ENCODE peak calls at places on chromosomes 1 and 21, in six cellular contexts. One of them, this sample, is unnamed.

GRCh38 chr21:16194851-16195251 is 465.1 kb downstream of the USP25 start:
- DNase-seq in tibial nerve: no peak
- DNase-seq in HCT116: no peak
- DNase-seq in spleen: no peak
- DNase-seq in IMR-90: peak; percentile 17
- DNase-seq in GM12892: no peak
- DNase-seq in this sample: peak; percentile 63

GRCh38 chr1:159469921-159470595 is 30.5 kb downstream of the OR10J1 start:
- DNase-seq in tibial nerve: no peak
- DNase-seq in HCT116: no peak
- DNase-seq in spleen: no peak
- DNase-seq in IMR-90: no peak
- DNase-seq in GM12892: no peak
- DNase-seq in this sample: no peak

GRCh38 chr21:39350094-39351006 is 1.5 kb upstream of the HMGN1 start:
- DNase-seq in tibial nerve: no peak
- DNase-seq in HCT116: no peak
- DNase-seq in spleen: no peak
- DNase-seq in IMR-90: no peak
- DNase-seq in GM12892: no peak
- DNase-seq in this sample: no peak

GRCh38 chr21:16837319-16837718 is 675.5 kb upstream of the CXADR start:
- DNase-seq in tibial nerve: no peak
- DNase-seq in HCT116: no peak
- DNase-seq in spleen: no peak
- DNase-seq in IMR-90: peak; percentile 33
- DNase-seq in GM12892: no peak
- DNase-seq in this sample: no peak

GRCh38 chr21:46393941-46394818 is 64.5 kb upstream of the DIP2A start:
- DNase-seq in tibial nerve: no peak
- DNase-seq in HCT116: no peak
- DNase-seq in spleen: no peak
- DNase-seq in IMR-90: no peak
- DNase-seq in GM12892: no peak
- DNase-seq in this sample: no peak

GRCh38 chr1:65075123-65075976 is 72.7 kb upstream of the AK4 start:
- DNase-seq in tibial nerve: no peak
- DNase-seq in HCT116: peak; percentile 59
- DNase-seq in spleen: no peak
- DNase-seq in IMR-90: peak; percentile 67
- DNase-seq in GM12892: peak; percentile 29
- DNase-seq in this sample: peak; percentile 78

GRCh38 chr1:175514309-175515001 is 228.9 kb downstream of the TNR start:
- DNase-seq in tibial nerve: no peak
- DNase-seq in HCT116: no peak
- DNase-seq in spleen: no peak
- DNase-seq in IMR-90: no peak
- DNase-seq in GM12892: no peak
- DNase-seq in this sample: no peak

GRCh38 chr1:230708631-230709580 is 5.0 kb downstream of the AGT start:
- DNase-seq in tibial nerve: no peak
- DNase-seq in HCT116: no peak
- DNase-seq in spleen: no peak
- DNase-seq in IMR-90: no peak
- DNase-seq in GM12892: no peak
- DNase-seq in this sample: no peak

GRCh38 chr1:84379781-84380180 is 18.5 kb upstream of the DNASE2B start:
- DNase-seq in tibial nerve: no peak
- DNase-seq in HCT116: no peak
- DNase-seq in spleen: no peak
- DNase-seq in IMR-90: no peak
- DNase-seq in GM12892: no peak
- DNase-seq in this sample: no peak

GRCh38 chr1:30232288-30232899 is 491.0 kb downstream of the MATN1 start:
- DNase-seq in tibial nerve: no peak
- DNase-seq in HCT116: peak; percentile 27
- DNase-seq in spleen: no peak
- DNase-seq in IMR-90: no peak
- DNase-seq in GM12892: peak; percentile 33
- DNase-seq in this sample: peak; percentile 35

GRCh38 chr1:211133841-211134669 is at the start of gene KCNH1:
- DNase-seq in tibial nerve: peak; percentile 63
- DNase-seq in HCT116: peak; percentile 46
- DNase-seq in spleen: peak; percentile 90
- DNase-seq in IMR-90: peak; percentile 69
- DNase-seq in GM12892: peak; percentile 71
- DNase-seq in this sample: peak; percentile 84

GRCh38 chr1:58841455-58841854 is 57.6 kb upstream of the JUN start:
- DNase-seq in tibial nerve: no peak
- DNase-seq in HCT116: no peak
- DNase-seq in spleen: no peak
- DNase-seq in IMR-90: no peak
- DNase-seq in GM12892: no peak
- DNase-seq in this sample: peak; percentile 44

GRCh38 chr1:65791860-65792670 is 630 bp upstream of the PDE4B start:
- DNase-seq in tibial nerve: no peak
- DNase-seq in HCT116: no peak
- DNase-seq in spleen: peak; percentile 61
- DNase-seq in IMR-90: peak; percentile 24
- DNase-seq in GM12892: no peak
- DNase-seq in this sample: no peak

GRCh38 chr1:156910309-156910782 is 10.1 kb upstream of the LRRC71 start:
- DNase-seq in tibial nerve: no peak
- DNase-seq in HCT116: no peak
- DNase-seq in spleen: no peak
- DNase-seq in IMR-90: no peak
- DNase-seq in GM12892: peak; percentile 71
- DNase-seq in this sample: peak; percentile 56

GRCh38 chr1:244735404-244735803 is 82.5 kb downstream of the DESI2 start:
- DNase-seq in tibial nerve: no peak
- DNase-seq in HCT116: no peak
- DNase-seq in spleen: no peak
- DNase-seq in IMR-90: peak; percentile 20
- DNase-seq in GM12892: no peak
- DNase-seq in this sample: peak; percentile 37

GRCh38 chr1:26856604-26857469 is 6.1 kb upstream of the SFN start:
- DNase-seq in tibial nerve: no peak
- DNase-seq in HCT116: no peak
- DNase-seq in spleen: no peak
- DNase-seq in IMR-90: no peak
- DNase-seq in GM12892: no peak
- DNase-seq in this sample: no peak

GRCh38 chr1:24154215-24154614 is 11.3 kb upstream of the IL22RA1 start:
- DNase-seq in tibial nerve: no peak
- DNase-seq in HCT116: no peak
- DNase-seq in spleen: no peak
- DNase-seq in IMR-90: no peak
- DNase-seq in GM12892: no peak
- DNase-seq in this sample: no peak

GRCh38 chr1:201183209-201183608 is 7.4 kb upstream of the IGFN1 start:
- DNase-seq in tibial nerve: no peak
- DNase-seq in HCT116: no peak
- DNase-seq in spleen: no peak
- DNase-seq in IMR-90: no peak
- DNase-seq in GM12892: no peak
- DNase-seq in this sample: no peak

GRCh38 chr1:218823291-218823900 is 350.3 kb upstream of the LYPLAL1 start:
- DNase-seq in tibial nerve: no peak
- DNase-seq in HCT116: peak; percentile 78
- DNase-seq in spleen: no peak
- DNase-seq in IMR-90: peak; percentile 94
- DNase-seq in GM12892: no peak
- DNase-seq in this sample: no peak

GRCh38 chr1:21924503-21925005 is 12.6 kb downstream of the HSPG2 start:
- DNase-seq in tibial nerve: no peak
- DNase-seq in HCT116: no peak
- DNase-seq in spleen: no peak
- DNase-seq in IMR-90: no peak
- DNase-seq in GM12892: no peak
- DNase-seq in this sample: no peak

GRCh38 chr1:159780583-159781582 is at the start of gene DUSP23:
- DNase-seq in tibial nerve: peak; percentile 94
- DNase-seq in HCT116: peak; percentile 96
- DNase-seq in spleen: peak; percentile 99
- DNase-seq in IMR-90: peak; percentile 96
- DNase-seq in GM12892: peak; percentile 91
- DNase-seq in this sample: peak; percentile 91

GRCh38 chr1:1631793-1632420 is at the start of gene MMP23B:
- DNase-seq in tibial nerve: no peak
- DNase-seq in HCT116: no peak
- DNase-seq in spleen: peak; percentile 82
- DNase-seq in IMR-90: no peak
- DNase-seq in GM12892: peak; percentile 37
- DNase-seq in this sample: no peak

GRCh38 chr1:1630965-1631792 is 794 bp upstream of the MMP23B start:
- DNase-seq in tibial nerve: no peak
- DNase-seq in HCT116: no peak
- DNase-seq in spleen: peak; percentile 86
- DNase-seq in IMR-90: no peak
- DNase-seq in GM12892: peak; percentile 46
- DNase-seq in this sample: no peak

GRCh38 chr1:1629430-1630190 is 2.4 kb upstream of the MMP23B start:
- DNase-seq in tibial nerve: no peak
- DNase-seq in HCT116: no peak
- DNase-seq in spleen: peak; percentile 93
- DNase-seq in IMR-90: no peak
- DNase-seq in GM12892: peak; percentile 38
- DNase-seq in this sample: no peak

GRCh38 chr1:1628656-1629429 is 3.1 kb upstream of the MMP23B start:
- DNase-seq in tibial nerve: no peak
- DNase-seq in HCT116: peak; percentile 71
- DNase-seq in spleen: peak; percentile 90
- DNase-seq in IMR-90: no peak
- DNase-seq in GM12892: no peak
- DNase-seq in this sample: no peak

DNA sequence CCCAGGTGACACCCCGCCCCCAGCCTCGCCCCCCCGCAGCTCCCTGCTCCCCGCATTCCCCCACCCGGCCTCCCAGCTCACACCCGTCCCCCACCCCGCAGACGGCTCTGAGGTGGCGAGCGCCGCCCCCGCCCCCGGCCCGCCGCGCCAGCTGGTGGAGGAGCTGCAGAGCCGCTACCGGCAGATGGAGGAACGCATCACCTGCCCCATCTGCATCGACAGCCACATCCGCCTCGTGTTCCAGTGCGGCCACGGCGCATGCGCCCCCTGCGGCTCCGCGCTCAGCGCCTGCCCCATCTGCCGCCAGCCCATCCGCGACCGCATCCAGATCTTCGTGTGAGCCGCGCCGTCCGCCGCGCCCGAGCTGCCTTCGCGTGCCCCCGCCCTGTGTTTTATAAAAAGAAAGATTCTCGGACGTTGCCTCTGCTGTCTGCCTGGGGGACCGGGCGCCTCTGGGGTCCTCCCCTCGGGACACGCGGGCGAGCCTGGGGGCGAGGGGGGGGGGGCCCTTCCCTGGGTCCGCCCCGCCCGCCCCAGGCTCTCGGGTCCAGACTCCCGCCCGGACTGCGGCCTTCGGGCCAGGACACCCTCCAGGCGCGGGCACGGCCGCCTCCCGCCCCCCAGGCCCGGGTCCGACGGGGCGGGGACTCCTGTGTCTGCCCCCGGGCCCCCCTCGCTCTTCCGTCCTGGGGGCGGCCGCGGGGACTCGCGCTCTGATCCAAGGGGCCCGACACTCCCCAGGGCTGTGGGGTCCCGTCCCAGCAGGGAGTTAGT is 1.6 kb upstream of the MMP23B start:
- DNase-seq in tibial nerve: peak; percentile 40
- DNase-seq in HCT116: no peak
- DNase-seq in spleen: peak; percentile 97
- DNase-seq in IMR-90: no peak
- DNase-seq in GM12892: peak; percentile 100
- DNase-seq in this sample: peak; percentile 83
- TF ChIP-seq POLR2A in tibial nerve: no peak
- TF ChIP-seq POLR2A in HCT116: no peak
- TF ChIP-seq POLR2A in spleen: no peak
- TF ChIP-seq POLR2A in IMR-90: no peak
- TF ChIP-seq POLR2A in GM12892: no peak
- TF ChIP-seq POLR2A in this sample: no peak

GRCh38 chr1:47333578-47333921 is at the start of gene CMPK1:
- DNase-seq in tibial nerve: peak; percentile 73
- DNase-seq in HCT116: peak; percentile 37
- DNase-seq in spleen: peak; percentile 96
- DNase-seq in IMR-90: peak; percentile 77
- DNase-seq in GM12892: peak; percentile 71
- DNase-seq in this sample: peak; percentile 92
- TF ChIP-seq POLR2A in tibial nerve: no peak
- TF ChIP-seq POLR2A in HCT116: peak; percentile 87
- TF ChIP-seq POLR2A in spleen: no peak
- TF ChIP-seq POLR2A in IMR-90: peak; percentile 4
- TF ChIP-seq POLR2A in GM12892: peak; percentile 76
- TF ChIP-seq POLR2A in this sample: peak; percentile 79

GRCh38 chr21:42848932-42849758 is 30.2 kb downstream of the WDR4 start:
- DNase-seq in tibial nerve: no peak
- DNase-seq in HCT116: no peak
- DNase-seq in spleen: peak; percentile 68
- DNase-seq in IMR-90: no peak
- DNase-seq in GM12892: no peak
- DNase-seq in this sample: no peak

GRCh38 chr21:42851812-42852665 is 27.3 kb downstream of the WDR4 start:
- DNase-seq in tibial nerve: no peak
- DNase-seq in HCT116: no peak
- DNase-seq in spleen: no peak
- DNase-seq in IMR-90: no peak
- DNase-seq in GM12892: no peak
- DNase-seq in this sample: no peak

GRCh38 chr21:42849759-42850412 is 29.5 kb downstream of the WDR4 start:
- DNase-seq in tibial nerve: no peak
- DNase-seq in HCT116: no peak
- DNase-seq in spleen: peak; percentile 52
- DNase-seq in IMR-90: no peak
- DNase-seq in GM12892: no peak
- DNase-seq in this sample: no peak

GRCh38 chr21:42850866-42851391 is 28.4 kb downstream of the WDR4 start:
- DNase-seq in tibial nerve: no peak
- DNase-seq in HCT116: no peak
- DNase-seq in spleen: peak; percentile 86
- DNase-seq in IMR-90: no peak
- DNase-seq in GM12892: peak; percentile 57
- DNase-seq in this sample: peak; percentile 53

DNA sequence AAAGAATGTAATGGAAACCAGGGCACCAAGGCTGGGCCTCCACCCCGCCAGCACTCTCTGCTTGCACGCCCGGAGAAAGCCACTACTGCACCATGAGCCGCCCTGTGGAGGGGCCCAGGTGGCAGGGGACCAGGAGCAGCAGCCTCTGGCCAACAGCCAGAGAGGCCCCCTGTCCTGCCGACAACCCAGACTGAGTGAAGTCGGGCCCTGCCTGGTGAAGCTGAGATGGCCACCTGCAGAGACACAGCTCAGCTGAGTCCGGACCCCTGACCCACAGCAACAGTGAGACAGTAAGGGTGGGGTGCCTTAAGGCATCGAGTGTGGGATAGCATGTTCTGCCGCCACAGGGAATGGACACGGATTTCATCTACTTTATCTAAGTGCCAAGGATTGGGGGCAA is 28.9 kb downstream of the WDR4 start:
- DNase-seq in tibial nerve: no peak
- DNase-seq in HCT116: no peak
- DNase-seq in spleen: no peak
- DNase-seq in IMR-90: no peak
- DNase-seq in GM12892: no peak
- DNase-seq in this sample: no peak
- TF ChIP-seq POLR2A in tibial nerve: no peak
- TF ChIP-seq POLR2A in HCT116: no peak
- TF ChIP-seq POLR2A in spleen: no peak
- TF ChIP-seq POLR2A in IMR-90: no peak
- TF ChIP-seq POLR2A in GM12892: no peak
- TF ChIP-seq POLR2A in this sample: no peak

GRCh38 chr1:208851376-208851775 is 607.2 kb upstream of the PLXNA2 start:
- DNase-seq in tibial nerve: no peak
- DNase-seq in HCT116: no peak
- DNase-seq in spleen: no peak
- DNase-seq in IMR-90: no peak
- DNase-seq in GM12892: no peak
- DNase-seq in this sample: no peak
- TF ChIP-seq POLR2A in tibial nerve: no peak
- TF ChIP-seq POLR2A in HCT116: no peak
- TF ChIP-seq POLR2A in spleen: no peak
- TF ChIP-seq POLR2A in IMR-90: no peak
- TF ChIP-seq POLR2A in GM12892: no peak
- TF ChIP-seq POLR2A in this sample: no peak